ENCODE peak calls at places on chromosomes 1 and 21, in five cellular contexts. One of them, this sample, is unnamed.

GRCh38 chr1:82091274-82091673 is 290.5 kb downstream of the ADGRL2 start:
- DNase-seq in activated CD8-positive, alpha-beta T cell treated with anti-CD3 and anti-CD28 coated beads for 36 hours: no peak
- DNase-seq in BE2C: no peak
- DNase-seq in heart right ventricle: no peak
- DNase-seq in psoas muscle: no peak
- DNase-seq in this sample: no peak

GRCh38 chr1:39854314-39854713 is 29.0 kb downstream of the TRIT1 start:
- DNase-seq in activated CD8-positive, alpha-beta T cell treated with anti-CD3 and anti-CD28 coated beads for 36 hours: no peak
- DNase-seq in BE2C: no peak
- DNase-seq in heart right ventricle: no peak
- DNase-seq in psoas muscle: no peak
- DNase-seq in this sample: no peak

GRCh38 chr1:50820545-50820944 is 139.5 kb downstream of the FAF1 start:
- DNase-seq in activated CD8-positive, alpha-beta T cell treated with anti-CD3 and anti-CD28 coated beads for 36 hours: no peak
- DNase-seq in BE2C: no peak
- DNase-seq in heart right ventricle: no peak
- DNase-seq in psoas muscle: no peak
- DNase-seq in this sample: no peak

GRCh38 chr21:42974832-42975820 is 764 bp downstream of the PKNOX1 start:
- DNase-seq in activated CD8-positive, alpha-beta T cell treated with anti-CD3 and anti-CD28 coated beads for 36 hours: peak
- DNase-seq in BE2C: peak
- DNase-seq in heart right ventricle: peak
- DNase-seq in psoas muscle: peak
- DNase-seq in this sample: peak

GRCh38 chr1:85705940-85706339 is 2.3 kb downstream of the ZNHIT6 start:
- DNase-seq in activated CD8-positive, alpha-beta T cell treated with anti-CD3 and anti-CD28 coated beads for 36 hours: no peak
- DNase-seq in BE2C: no peak
- DNase-seq in heart right ventricle: no peak
- DNase-seq in psoas muscle: no peak
- DNase-seq in this sample: no peak

GRCh38 chr1:98005326-98006010 is 84.6 kb upstream of the DPYD start:
- DNase-seq in activated CD8-positive, alpha-beta T cell treated with anti-CD3 and anti-CD28 coated beads for 36 hours: no peak
- DNase-seq in BE2C: no peak
- DNase-seq in heart right ventricle: no peak
- DNase-seq in psoas muscle: no peak
- DNase-seq in this sample: peak

GRCh38 chr1:230191839-230192238 is 124.8 kb downstream of the GALNT2 start:
- DNase-seq in activated CD8-positive, alpha-beta T cell treated with anti-CD3 and anti-CD28 coated beads for 36 hours: no peak
- DNase-seq in BE2C: no peak
- DNase-seq in heart right ventricle: no peak
- DNase-seq in psoas muscle: no peak
- DNase-seq in this sample: no peak

GRCh38 chr1:10555635-10556429 is 81.1 kb downstream of the PEX14 start:
- DNase-seq in activated CD8-positive, alpha-beta T cell treated with anti-CD3 and anti-CD28 coated beads for 36 hours: no peak
- DNase-seq in BE2C: peak
- DNase-seq in heart right ventricle: no peak
- DNase-seq in psoas muscle: peak
- DNase-seq in this sample: no peak

GRCh38 chr1:16618719-16619118 is 5.4 kb upstream of the NBPF1 start:
- DNase-seq in activated CD8-positive, alpha-beta T cell treated with anti-CD3 and anti-CD28 coated beads for 36 hours: no peak
- DNase-seq in BE2C: no peak
- DNase-seq in heart right ventricle: no peak
- DNase-seq in psoas muscle: peak
- DNase-seq in this sample: no peak

GRCh38 chr1:206608108-206608698 is 4.1 kb downstream of the EIF2D start:
- DNase-seq in activated CD8-positive, alpha-beta T cell treated with anti-CD3 and anti-CD28 coated beads for 36 hours: peak
- DNase-seq in BE2C: peak
- DNase-seq in heart right ventricle: no peak
- DNase-seq in psoas muscle: no peak
- DNase-seq in this sample: peak

DNA sequence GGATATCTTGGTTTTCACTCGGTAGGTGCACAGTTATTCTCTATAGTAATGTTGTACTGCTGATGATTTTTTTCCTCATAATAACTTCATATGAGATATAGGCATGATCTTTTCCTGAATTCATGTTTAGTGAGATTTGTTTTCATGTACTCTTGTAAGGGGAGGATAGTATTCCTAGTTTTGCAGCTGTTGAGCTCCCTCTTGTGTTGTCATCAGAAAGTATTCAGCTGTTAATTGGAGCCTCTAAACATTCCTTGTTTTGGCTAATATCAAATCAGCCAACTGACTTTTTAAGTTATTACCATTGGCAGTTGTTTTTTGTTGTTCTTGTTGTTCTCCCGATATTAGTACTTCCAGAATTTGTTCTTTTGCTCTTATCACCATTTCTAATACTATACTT is 24.4 kb downstream of the OR10R2 start:
- DNase-seq in activated CD8-positive, alpha-beta T cell treated with anti-CD3 and anti-CD28 coated beads for 36 hours: no peak
- DNase-seq in BE2C: no peak
- DNase-seq in heart right ventricle: no peak
- DNase-seq in psoas muscle: no peak
- DNase-seq in this sample: no peak
- TF ChIP-seq CTCF in activated CD8-positive, alpha-beta T cell treated with anti-CD3 and anti-CD28 coated beads for 36 hours: no peak
- TF ChIP-seq CTCF in BE2C: no peak
- TF ChIP-seq CTCF in heart right ventricle: peak
- TF ChIP-seq CTCF in psoas muscle: no peak
- TF ChIP-seq CTCF in this sample: peak

DNA sequence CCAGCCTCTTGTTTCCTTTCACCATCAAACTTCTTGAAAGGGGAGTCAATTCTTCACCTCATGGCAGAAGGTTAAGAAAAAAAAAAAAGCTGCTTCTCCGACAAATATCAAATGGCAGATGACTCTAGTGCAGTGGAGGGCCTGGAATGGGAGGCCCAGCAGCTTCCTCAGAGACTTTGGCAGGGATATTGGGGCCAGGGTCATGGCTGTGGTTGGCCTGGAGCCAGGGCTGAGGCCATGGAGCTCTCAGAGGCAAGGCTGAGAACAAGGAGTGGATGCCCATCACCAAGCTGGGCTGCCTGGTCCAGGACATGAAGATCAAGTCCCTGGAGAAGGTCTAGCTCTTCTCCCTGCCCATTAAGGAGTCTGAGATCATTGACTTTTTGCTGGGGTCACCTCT is 18.7 kb downstream of the MTF1 start:
- DNase-seq in activated CD8-positive, alpha-beta T cell treated with anti-CD3 and anti-CD28 coated beads for 36 hours: no peak
- DNase-seq in BE2C: no peak
- DNase-seq in heart right ventricle: no peak
- DNase-seq in psoas muscle: no peak
- DNase-seq in this sample: no peak
- TF ChIP-seq CTCF in activated CD8-positive, alpha-beta T cell treated with anti-CD3 and anti-CD28 coated beads for 36 hours: no peak
- TF ChIP-seq CTCF in BE2C: no peak
- TF ChIP-seq CTCF in heart right ventricle: no peak
- TF ChIP-seq CTCF in psoas muscle: no peak
- TF ChIP-seq CTCF in this sample: no peak

GRCh38 chr1:171107257-171107940 is 16.7 kb downstream of the FMO3 start:
- DNase-seq in activated CD8-positive, alpha-beta T cell treated with anti-CD3 and anti-CD28 coated beads for 36 hours: no peak
- DNase-seq in BE2C: no peak
- DNase-seq in heart right ventricle: no peak
- DNase-seq in psoas muscle: no peak
- DNase-seq in this sample: no peak
- TF ChIP-seq CTCF in activated CD8-positive, alpha-beta T cell treated with anti-CD3 and anti-CD28 coated beads for 36 hours: no peak
- TF ChIP-seq CTCF in BE2C: no peak
- TF ChIP-seq CTCF in heart right ventricle: peak
- TF ChIP-seq CTCF in psoas muscle: peak
- TF ChIP-seq CTCF in this sample: no peak

DNA sequence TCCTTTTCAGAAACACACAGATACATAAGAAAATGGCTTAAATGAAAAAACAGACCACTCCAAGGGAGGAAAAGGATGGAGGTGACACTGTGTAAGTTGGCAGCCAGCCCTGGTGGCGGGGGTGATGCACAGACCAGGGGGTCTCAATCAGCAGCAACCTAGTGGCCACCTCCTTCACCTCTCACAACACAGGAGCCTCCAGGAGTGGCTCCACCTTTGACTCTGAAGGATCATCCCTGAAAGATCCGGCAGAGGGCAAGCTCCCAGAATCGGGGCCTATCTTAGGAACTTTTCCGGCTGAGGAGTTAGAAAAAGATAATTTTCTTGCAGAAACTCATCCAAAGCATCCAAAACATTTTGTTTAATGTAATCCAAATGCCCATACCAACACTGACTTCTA is 51.2 kb upstream of the SMYD2 start:
- DNase-seq in activated CD8-positive, alpha-beta T cell treated with anti-CD3 and anti-CD28 coated beads for 36 hours: no peak
- DNase-seq in BE2C: no peak
- DNase-seq in heart right ventricle: peak
- DNase-seq in psoas muscle: no peak
- DNase-seq in this sample: no peak
- TF ChIP-seq CTCF in activated CD8-positive, alpha-beta T cell treated with anti-CD3 and anti-CD28 coated beads for 36 hours: no peak
- TF ChIP-seq CTCF in BE2C: no peak
- TF ChIP-seq CTCF in heart right ventricle: no peak
- TF ChIP-seq CTCF in psoas muscle: no peak
- TF ChIP-seq CTCF in this sample: no peak

DNA sequence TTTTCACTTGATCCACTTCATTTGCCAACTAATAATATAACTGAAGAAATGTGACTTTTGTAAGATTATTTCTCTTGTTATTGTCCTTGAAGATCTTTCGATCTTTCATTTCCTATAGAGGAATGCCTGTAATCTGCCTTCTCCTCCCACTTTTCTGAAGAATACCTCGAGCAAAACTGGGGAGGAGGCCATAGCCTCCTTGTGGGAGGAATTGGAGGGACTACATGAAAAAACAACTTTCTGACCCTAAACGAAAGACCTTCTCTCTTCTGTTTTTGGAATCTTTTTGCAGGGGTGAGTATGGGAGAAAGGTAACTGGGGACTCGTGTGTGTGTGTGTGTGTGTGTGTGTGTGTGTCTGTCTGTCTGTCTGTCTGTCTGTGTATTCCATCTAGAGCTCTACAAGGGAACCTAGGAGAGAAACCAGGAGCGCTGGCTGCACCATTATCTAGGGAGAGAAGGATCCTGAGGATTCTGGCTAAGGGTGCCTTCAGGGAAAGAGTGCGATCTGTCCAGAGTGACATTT is 32.4 kb upstream of the MAB21L3 start:
- DNase-seq in activated CD8-positive, alpha-beta T cell treated with anti-CD3 and anti-CD28 coated beads for 36 hours: no peak
- DNase-seq in BE2C: no peak
- DNase-seq in heart right ventricle: no peak
- DNase-seq in psoas muscle: no peak
- DNase-seq in this sample: no peak
- TF ChIP-seq CTCF in activated CD8-positive, alpha-beta T cell treated with anti-CD3 and anti-CD28 coated beads for 36 hours: no peak
- TF ChIP-seq CTCF in BE2C: no peak
- TF ChIP-seq CTCF in heart right ventricle: no peak
- TF ChIP-seq CTCF in psoas muscle: no peak
- TF ChIP-seq CTCF in this sample: no peak

DNA sequence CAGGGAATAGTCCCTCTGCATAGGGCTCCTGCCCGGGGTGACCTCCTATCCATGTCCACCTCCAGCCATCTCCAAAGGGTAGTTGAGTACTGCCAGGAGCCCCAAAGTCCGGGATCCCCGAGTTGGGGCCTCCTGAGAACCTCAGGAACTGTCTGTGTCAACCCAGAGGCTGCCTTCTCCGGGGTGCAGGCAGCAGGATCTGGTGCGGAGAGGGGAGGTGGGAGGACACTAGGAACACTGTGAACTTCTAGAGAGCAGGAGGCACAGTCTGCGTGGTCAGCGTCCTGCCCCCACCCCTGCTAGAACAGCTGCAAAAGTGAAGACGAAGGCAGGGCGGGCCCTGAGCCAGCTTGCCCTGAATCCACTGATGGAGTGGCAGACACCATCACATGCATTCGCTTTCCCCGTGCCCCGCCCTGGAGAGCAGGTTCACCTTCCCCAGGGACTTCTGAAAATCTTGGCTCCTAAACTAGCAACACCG is 44.0 kb upstream of the ARHGEF16 start:
- DNase-seq in activated CD8-positive, alpha-beta T cell treated with anti-CD3 and anti-CD28 coated beads for 36 hours: no peak
- DNase-seq in BE2C: no peak
- DNase-seq in heart right ventricle: no peak
- DNase-seq in psoas muscle: no peak
- DNase-seq in this sample: no peak
- TF ChIP-seq CTCF in activated CD8-positive, alpha-beta T cell treated with anti-CD3 and anti-CD28 coated beads for 36 hours: no peak
- TF ChIP-seq CTCF in BE2C: no peak
- TF ChIP-seq CTCF in heart right ventricle: no peak
- TF ChIP-seq CTCF in psoas muscle: no peak
- TF ChIP-seq CTCF in this sample: no peak

This sample was measured in AG10803.